ENCODE peak calls at places on chromosomes 16 and 17, in ten cellular contexts. I is progenitor cell of endocrine pancreas; S is endothelial cell; P is cardiac muscle cell; X is gastrocnemius medialis; V is CD4-positive, alpha-beta T cell; D is tibial nerve; N is right atrium auricular region; Z is body of pancreas; G is CD8-positive, alpha-beta T cell. J is an unnamed sample.
A peak's percentile ranks its signal among the peaks of the same experiment; 100 is the strongest.

GRCh38 chr17:82287849-82288601 is 14.5 kb upstream of the CSNK1D start:
- DNase-seq in V (no peak), I (no peak), P (no peak), X (peak; percentile 55), N (no peak), Z (peak; percentile 95), S (no peak), G (no peak), D (no peak), J (peak; percentile 83)

GRCh38 chr16:24132797-24133155 is 123.4 kb upstream of the CACNG3 start:
- DNase-seq in Z (no peak), G (no peak), V (no peak), P (no peak), I (no peak), X (no peak), N (no peak), D (no peak), S (no peak), J (no peak)

GRCh38 chr16:1079341-1079740 is 6.8 kb downstream of the SSTR5 start:
- DNase-seq in D (no peak), I (no peak), V (no peak), N (no peak), X (no peak), G (no peak), P (no peak), Z (no peak), S (no peak), J (no peak)

GRCh38 chr16:71880176-71880575 is 3.8 kb downstream of the ZNF821 start:
- DNase-seq in P (no peak), Z (no peak), G (no peak), N (peak; percentile 34), S (no peak), X (no peak), I (no peak), D (no peak), V (no peak), J (no peak)

GRCh38 chr16:4426021-4426684 is 485 bp downstream of the DNAJA3 start:
- DNase-seq in S (no peak), D (no peak), G (peak; percentile 86), V (no peak), I (no peak), X (no peak), Z (no peak), N (no peak), P (no peak), J (no peak)

GRCh38 chr16:23694707-23695373 is 16.2 kb downstream of the PLK1 start:
- DNase-seq in D (no peak), I (peak; percentile 46), X (no peak), Z (no peak), S (peak; percentile 58), N (no peak), G (no peak), V (no peak), P (peak; percentile 61), J (no peak)

GRCh38 chr17:73205326-73205980 is 12.6 kb downstream of the COG1 start:
- DNase-seq in G (no peak), Z (no peak), N (no peak), I (no peak), P (no peak), S (no peak), X (no peak), V (no peak), D (no peak), J (no peak)

GRCh38 chr17:27891841-27892240 is 1.3 kb downstream of the LYRM9 start:
- DNase-seq in X (no peak), G (no peak), D (no peak), S (no peak), P (no peak), I (no peak), N (no peak), Z (no peak), V (no peak), J (no peak)

GRCh38 chr17:74862108-74862901 is 2.6 kb upstream of the GRIN2C start:
- DNase-seq in D (peak; percentile 25), Z (peak; percentile 66), V (peak; percentile 50), X (no peak), I (peak; percentile 81), S (peak; percentile 83), P (peak; percentile 85), N (no peak), G (peak; percentile 74), J (peak; percentile 70)

GRCh38 chr17:489758-490329 is 137.2 kb upstream of the RPH3AL start:
- DNase-seq in G (peak; percentile 78), D (no peak), Z (peak; percentile 23), N (no peak), X (no peak), V (peak; percentile 57), I (peak; percentile 16), P (peak; percentile 30), S (peak; percentile 36), J (no peak)

GRCh38 chr16:55933038-55933437 is 57.9 kb upstream of the CES5A start:
- DNase-seq in X (no peak), D (no peak), S (no peak), Z (no peak), N (no peak), P (no peak), V (no peak), I (no peak), G (no peak), J (no peak)

GRCh38 chr16:49608801-49609200 is 235.2 kb downstream of the C16orf78 start:
- DNase-seq in I (no peak), N (peak; percentile 66), S (no peak), G (no peak), D (no peak), X (no peak), V (no peak), P (peak; percentile 75), Z (no peak), J (no peak)
- TF ChIP-seq CTCF in I (peak; percentile 54), N (peak; percentile 66), S (no peak), G (no peak), D (peak; percentile 16), X (peak; percentile 25), V (no peak), P (peak; percentile 76), Z (no peak), J (no peak)

DNA sequence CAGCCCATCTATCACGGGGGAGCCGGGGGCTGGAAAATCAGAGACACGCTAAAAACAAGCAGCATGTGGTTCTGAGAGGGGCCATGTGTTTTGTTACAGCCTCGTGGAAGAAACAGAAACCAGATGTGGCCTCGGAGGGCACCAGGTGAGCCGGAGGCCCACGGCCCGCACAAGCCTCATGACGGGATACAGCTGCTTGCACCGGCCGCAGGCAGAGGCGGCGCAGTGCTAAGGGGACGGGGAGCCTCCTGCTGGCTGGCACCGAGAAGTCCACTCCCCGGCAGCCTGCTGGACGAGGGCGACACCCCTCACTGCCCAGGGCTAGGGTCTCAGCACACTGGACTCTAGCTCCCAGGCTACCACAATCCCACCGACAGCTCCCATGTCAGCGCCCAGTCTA is 19.2 kb downstream of the NDUFAF8 start:
- DNase-seq in S (no peak), P (no peak), V (no peak), I (no peak), G (no peak), D (no peak), N (no peak), Z (no peak), X (no peak), J (no peak)
- TF ChIP-seq CTCF in S (no peak), P (no peak), V (no peak), I (peak; percentile 28), G (no peak), D (no peak), N (no peak), Z (no peak), X (no peak), J (no peak)

GRCh38 chr17:7888184-7888920 is at the start of gene CHD3:
- DNase-seq in V (no peak), I (no peak), P (peak; percentile 12), G (peak; percentile 52), N (no peak), D (no peak), X (no peak), Z (peak; percentile 41), S (no peak), J (no peak)

GRCh38 chr17:7885357-7886226 is 3.0 kb upstream of the CHD3 start:
- DNase-seq in V (no peak), I (peak; percentile 38), P (peak; percentile 92), S (peak; percentile 51), N (peak; percentile 62), X (no peak), D (no peak), G (peak; percentile 49), Z (peak; percentile 48), J (no peak)

GRCh38 chr17:7887482-7888183 is 956 bp upstream of the CHD3 start:
- DNase-seq in P (peak; percentile 93), G (peak; percentile 91), N (peak; percentile 91), X (peak; percentile 65), Z (peak; percentile 94), V (peak; percentile 72), I (peak; percentile 57), D (peak; percentile 86), S (peak; percentile 84), J (no peak)

GRCh38 chr17:7886227-7887037 is 2.2 kb upstream of the CHD3 start:
- DNase-seq in G (peak; percentile 76), P (peak; percentile 51), V (peak; percentile 23), I (no peak), Z (peak; percentile 38), N (peak; percentile 61), D (no peak), X (no peak), S (peak; percentile 44), J (no peak)

GRCh38 chr17:7887038-7887481 is 1.5 kb upstream of the CHD3 start:
- DNase-seq in N (no peak), D (no peak), P (peak; percentile 42), X (no peak), I (no peak), V (no peak), S (no peak), G (no peak), Z (no peak), J (no peak)
- TF ChIP-seq CTCF in N (no peak), D (no peak), P (no peak), X (peak; percentile 9), I (no peak), V (no peak), S (no peak), G (no peak), Z (no peak), J (no peak)

DNA sequence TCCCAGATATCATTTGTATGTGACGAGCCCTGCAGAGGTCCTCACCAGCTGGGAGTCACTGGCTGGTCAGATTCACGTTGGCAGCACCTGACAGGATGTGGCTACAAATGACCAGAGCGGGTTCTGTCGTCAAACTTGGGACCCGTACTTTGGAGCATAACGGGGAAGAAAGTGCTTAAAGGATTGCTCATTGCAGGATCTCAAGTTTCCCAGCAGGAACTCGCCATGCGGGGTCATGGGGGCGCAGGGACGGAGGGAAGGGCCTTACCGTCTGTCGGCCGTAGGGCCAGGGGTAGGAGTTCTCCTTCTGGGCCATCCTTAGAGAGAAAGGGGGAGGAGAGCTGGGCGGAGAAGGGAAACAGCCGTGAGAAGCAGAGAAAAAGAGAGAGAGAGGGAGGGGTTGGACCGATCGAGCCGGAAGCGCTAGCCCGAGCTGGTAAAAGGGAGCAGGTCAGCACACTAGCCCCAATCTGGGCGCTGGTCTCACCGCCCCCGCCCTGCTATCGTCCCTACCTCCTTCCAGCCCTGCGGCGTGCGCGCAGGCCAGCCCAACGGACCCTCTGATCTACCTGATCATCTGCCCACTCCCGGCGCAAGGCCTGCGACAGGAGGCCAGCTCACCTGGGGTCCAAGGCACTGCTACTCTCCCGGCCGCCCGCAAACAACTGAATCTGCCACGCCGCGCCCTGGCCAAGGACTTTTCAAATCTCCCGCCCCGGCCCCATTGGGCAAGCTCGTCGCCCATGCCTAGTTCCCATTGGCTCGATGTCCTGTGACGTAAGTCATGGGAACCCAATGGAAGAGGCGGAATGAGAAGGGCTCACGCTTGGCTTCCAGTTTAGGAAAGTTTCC is at the start of gene AURKB:
- DNase-seq in Z (peak; percentile 94), X (peak; percentile 93), S (peak; percentile 94), I (peak; percentile 87), P (peak; percentile 96), N (peak; percentile 96), G (peak; percentile 96), V (peak; percentile 86), D (peak; percentile 91), J (peak; percentile 98)
- TF ChIP-seq CTCF in Z (no peak), X (no peak), S (no peak), I (no peak), P (no peak), N (no peak), G (no peak), V (no peak), D (no peak), J (no peak)

J was measured in CD14-positive monocyte.